ENCODE peak calls at places on chromosomes 2 and 18, in ten cellular contexts. W, I, L, A, T, V, C, Z, S and P are unnamed samples.

GRCh38 chr2:188410504-188411235 is 119.0 kb downstream of the GULP1 start:
- DNase-seq in W (no peak), I (peak), L (no peak), A (no peak), T (no peak), V (no peak), C (no peak), Z (no peak), S (no peak), P (no peak)

GRCh38 chr2:10717630-10718029 is 3.8 kb upstream of the ATP6V1C2 start:
- DNase-seq in W (no peak), I (no peak), L (no peak), A (no peak), T (no peak), V (peak), C (no peak), Z (peak), S (no peak), P (peak)

GRCh38 chr2:6791682-6792081 is 74.0 kb downstream of the CMPK2 start:
- DNase-seq in W (no peak), I (peak), L (no peak), A (no peak), T (no peak), V (no peak), C (no peak), Z (no peak), S (no peak), P (no peak)

GRCh38 chr2:172094319-172095145 is 8.2 kb downstream of the DLX2 start:
- DNase-seq in W (no peak), I (peak), L (no peak), A (no peak), T (no peak), V (no peak), C (no peak), Z (no peak), S (no peak), P (peak)

GRCh38 chr2:3527886-3528785 is 8.8 kb upstream of the ADI1 start:
- DNase-seq in W (no peak), I (peak), L (no peak), A (no peak), T (peak), V (no peak), C (no peak), Z (no peak), S (no peak), P (no peak)

GRCh38 chr18:68735498-68736343 is 20.8 kb upstream of the TMX3 start:
- DNase-seq in W (peak), I (peak), L (peak), A (no peak), T (no peak), V (no peak), C (no peak), Z (peak), S (no peak), P (no peak)

GRCh38 chr2:75698928-75699327 is 11.8 kb downstream of the GCFC2 start:
- DNase-seq in W (no peak), I (no peak), L (peak), A (no peak), T (no peak), V (no peak), C (no peak), Z (no peak), S (no peak), P (no peak)

GRCh38 chr2:11753886-11754704 is 7.7 kb downstream of the LPIN1 start:
- DNase-seq in W (no peak), I (no peak), L (no peak), A (peak), T (no peak), V (peak), C (no peak), Z (no peak), S (no peak), P (peak)

GRCh38 chr2:53569957-53570727 is 197.5 kb upstream of the CHAC2 start:
- DNase-seq in W (no peak), I (peak), L (no peak), A (no peak), T (no peak), V (no peak), C (no peak), Z (no peak), S (no peak), P (no peak)

GRCh38 chr2:15337996-15338666 is 223.0 kb downstream of the NBAS start:
- DNase-seq in W (no peak), I (no peak), L (no peak), A (no peak), T (no peak), V (no peak), C (no peak), Z (no peak), S (no peak), P (no peak)

GRCh38 chr2:217256261-217256660 is 396.4 kb upstream of the TNP1 start:
- DNase-seq in W (no peak), I (no peak), L (no peak), A (no peak), T (no peak), V (no peak), C (no peak), Z (no peak), S (no peak), P (no peak)

GRCh38 chr18:58603365-58604067 is 25.4 kb downstream of the ALPK2 start:
- DNase-seq in W (no peak), I (no peak), L (no peak), A (no peak), T (no peak), V (no peak), C (no peak), Z (no peak), S (no peak), P (no peak)

GRCh38 chr18:3984163-3984757 is 470.8 kb downstream of the DLGAP1 start:
- DNase-seq in W (no peak), I (no peak), L (no peak), A (no peak), T (no peak), V (no peak), C (no peak), Z (no peak), S (no peak), P (no peak)

GRCh38 chr18:37566479-37567060 is 972 bp upstream of the CELF4 start:
- DNase-seq in W (no peak), I (peak), L (no peak), A (no peak), T (no peak), V (no peak), C (no peak), Z (no peak), S (no peak), P (peak)

GRCh38 chr2:59490192-59490591 is 1063.3 kb downstream of the BCL11A start:
- DNase-seq in W (no peak), I (no peak), L (no peak), A (no peak), T (no peak), V (no peak), C (no peak), Z (no peak), S (no peak), P (no peak)

GRCh38 chr18:12960846-12961397 is 13.1 kb downstream of the SEH1L start:
- DNase-seq in W (no peak), I (no peak), L (no peak), A (peak), T (no peak), V (no peak), C (no peak), Z (no peak), S (no peak), P (no peak)

GRCh38 chr2:26185304-26185928 is 12.5 kb downstream of the GAREM2 start:
- DNase-seq in W (no peak), I (no peak), L (no peak), A (no peak), T (no peak), V (no peak), C (no peak), Z (no peak), S (no peak), P (no peak)

GRCh38 chr2:26584191-26584590 is 57.0 kb downstream of the CIB4 start:
- DNase-seq in W (no peak), I (no peak), L (no peak), A (no peak), T (no peak), V (no peak), C (no peak), Z (no peak), S (no peak), P (no peak)

GRCh38 chr2:230902180-230902899 is 22.7 kb downstream of the GPR55 start:
- DNase-seq in W (peak), I (peak), L (peak), A (peak), T (no peak), V (no peak), C (peak), Z (peak), S (peak), P (peak)

DNA sequence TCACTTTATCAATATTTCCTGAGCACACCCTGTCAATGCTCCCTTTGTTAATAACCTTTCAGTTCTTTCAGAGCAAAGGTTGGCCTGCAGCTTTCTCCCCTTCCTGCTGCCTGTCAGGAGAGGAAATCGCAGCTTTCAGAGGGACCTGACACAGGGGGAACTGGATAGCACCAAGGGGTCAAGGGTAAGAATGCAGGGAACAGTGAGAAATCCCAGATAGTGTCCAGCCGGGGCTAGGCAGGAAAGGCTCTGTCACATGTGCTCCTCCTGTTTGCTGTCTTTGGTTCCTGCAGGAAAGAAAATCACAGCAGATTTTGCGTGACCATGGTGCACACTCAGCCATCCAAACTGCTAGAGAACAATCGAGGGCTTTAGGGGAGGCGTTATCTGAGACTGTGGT is 177.7 kb downstream of the ICOS start:
- DNase-seq in W (no peak), I (no peak), L (no peak), A (no peak), T (no peak), V (no peak), C (no peak), Z (peak), S (no peak), P (no peak)
- TF ChIP-seq POLR2AphosphoS5 in W (no peak), I (no peak), L (no peak), A (no peak), T (no peak), V (no peak), C (no peak), Z (no peak), S (no peak), P (peak)

GRCh38 chr2:71658771-71659170 is 205.4 kb downstream of the DYSF start:
- DNase-seq in W (no peak), I (no peak), L (no peak), A (no peak), T (no peak), V (no peak), C (no peak), Z (no peak), S (no peak), P (no peak)
- TF ChIP-seq POLR2AphosphoS5 in W (no peak), I (no peak), L (no peak), A (no peak), T (no peak), V (no peak), C (no peak), Z (no peak), S (no peak), P (no peak)

GRCh38 chr18:8041526-8042111 is 474.5 kb downstream of the PTPRM start:
- DNase-seq in W (no peak), I (no peak), L (peak), A (no peak), T (no peak), V (no peak), C (no peak), Z (no peak), S (no peak), P (no peak)
- TF ChIP-seq POLR2AphosphoS5 in W (no peak), I (no peak), L (no peak), A (no peak), T (no peak), V (no peak), C (no peak), Z (no peak), S (no peak), P (no peak)

DNA sequence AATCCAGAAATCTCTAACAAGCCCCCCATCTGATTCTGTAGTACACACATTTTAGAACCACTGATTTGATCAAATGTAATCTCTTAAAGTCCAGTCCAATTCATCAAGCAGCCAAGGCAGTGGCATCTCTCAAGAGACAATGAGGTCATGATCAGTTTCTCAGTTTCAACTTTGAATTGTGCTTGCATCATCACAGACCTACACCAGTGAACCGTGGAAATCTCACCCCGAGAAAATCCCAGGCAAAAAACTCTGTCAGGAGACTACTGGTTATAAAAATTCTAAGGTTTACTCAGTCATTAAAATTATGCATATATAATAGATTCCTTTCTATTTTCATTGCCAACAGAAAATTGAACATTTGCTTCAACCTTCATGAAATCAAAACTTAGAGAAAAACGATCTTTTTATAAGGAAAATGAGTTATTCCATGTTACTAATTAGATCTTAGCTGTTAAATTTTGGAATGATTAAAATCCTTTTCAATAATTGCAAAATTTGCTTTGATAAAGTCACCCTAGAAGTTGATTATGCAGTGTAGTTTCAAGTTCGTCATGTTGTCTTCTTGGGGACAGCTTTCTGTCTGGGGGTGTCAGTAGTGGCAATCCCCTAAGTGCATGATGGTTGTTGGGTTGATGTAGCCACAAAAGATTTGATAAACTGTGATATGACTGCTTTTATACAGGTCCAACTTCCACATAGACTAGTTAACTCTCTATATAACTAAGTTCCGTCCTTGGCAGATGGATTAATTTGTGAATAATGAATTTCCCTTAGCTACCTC is 235.0 kb downstream of the CAMKMT start:
- DNase-seq in W (no peak), I (no peak), L (no peak), A (no peak), T (no peak), V (no peak), C (no peak), Z (no peak), S (no peak), P (no peak)
- TF ChIP-seq POLR2AphosphoS5 in W (no peak), I (no peak), L (no peak), A (no peak), T (no peak), V (no peak), C (no peak), Z (no peak), S (no peak), P (no peak)

GRCh38 chr2:224442092-224442999 is 40.4 kb upstream of the FAM124B start:
- DNase-seq in W (no peak), I (peak), L (no peak), A (peak), T (peak), V (no peak), C (no peak), Z (no peak), S (peak), P (peak)
- TF ChIP-seq POLR2AphosphoS5 in W (no peak), I (peak), L (no peak), A (no peak), T (no peak), V (no peak), C (no peak), Z (no peak), S (no peak), P (no peak)

GRCh38 chr2:121647396-121647795 is 1.9 kb downstream of the CLASP1 start:
- DNase-seq in W (no peak), I (no peak), L (no peak), A (no peak), T (no peak), V (no peak), C (no peak), Z (no peak), S (no peak), P (no peak)

GRCh38 chr2:121648206-121648605 is 1.1 kb downstream of the CLASP1 start:
- DNase-seq in W (no peak), I (no peak), L (peak), A (no peak), T (no peak), V (no peak), C (no peak), Z (no peak), S (no peak), P (no peak)

GRCh38 chr2:121649402-121649651 is at the start of gene CLASP1:
- DNase-seq in W (no peak), I (peak), L (peak), A (peak), T (peak), V (peak), C (peak), Z (no peak), S (peak), P (peak)

GRCh38 chr2:121649652-121650553 is 641 bp upstream of the CLASP1 start:
- DNase-seq in W (peak), I (peak), L (peak), A (peak), T (peak), V (peak), C (peak), Z (peak), S (peak), P (peak)

GRCh38 chr2:121648611-121649401 is 456 bp downstream of the CLASP1 start:
- DNase-seq in W (no peak), I (peak), L (peak), A (peak), T (no peak), V (peak), C (peak), Z (no peak), S (peak), P (peak)
- TF ChIP-seq POLR2AphosphoS5 in W (no peak), I (no peak), L (peak), A (no peak), T (no peak), V (no peak), C (no peak), Z (no peak), S (peak), P (no peak)

GRCh38 chr18:45828917-45829811 is 3.7 kb downstream of the SIGLEC15 start:
- DNase-seq in W (no peak), I (no peak), L (no peak), A (no peak), T (no peak), V (no peak), C (no peak), Z (no peak), S (no peak), P (peak)
- TF ChIP-seq POLR2AphosphoS5 in W (no peak), I (no peak), L (no peak), A (no peak), T (no peak), V (no peak), C (no peak), Z (no peak), S (no peak), P (peak)

GRCh38 chr2:190970872-190971506 is 43.0 kb downstream of the STAT1 start:
- DNase-seq in W (no peak), I (no peak), L (no peak), A (no peak), T (no peak), V (no peak), C (no peak), Z (no peak), S (no peak), P (no peak)
- TF ChIP-seq POLR2AphosphoS5 in W (no peak), I (no peak), L (no peak), A (no peak), T (peak), V (no peak), C (no peak), Z (no peak), S (peak), P (no peak)